ENCODE peak calls at places on chromosomes 13 and 19, in six cellular contexts. M, D, Z, K, F and T are unnamed samples.

GRCh38 chr13:99969934-99970760 is 1.4 kb downstream of the ZIC5 start:
- DNase-seq in M (no peak), D (no peak), Z (peak), K (no peak), F (no peak), T (peak)

GRCh38 chr13:102825921-102826706 is 19.7 kb upstream of the ERCC5 start:
- DNase-seq in M (peak), D (no peak), Z (no peak), K (no peak), F (peak), T (no peak)

GRCh38 chr19:17576758-17577532 is 21.5 kb downstream of the COLGALT1 start:
- DNase-seq in M (no peak), D (peak), Z (peak), K (peak), F (no peak), T (no peak)

GRCh38 chr13:106602178-106602577 is 34.2 kb upstream of the ARGLU1 start:
- DNase-seq in M (no peak), D (no peak), Z (no peak), K (no peak), F (no peak), T (no peak)

GRCh38 chr19:40703029-40703755 is 12.7 kb upstream of the NUMBL start:
- DNase-seq in M (no peak), D (no peak), Z (no peak), K (no peak), F (no peak), T (no peak)

GRCh38 chr19:47036233-47036651 is 12.2 kb downstream of the TMEM160 start:
- DNase-seq in M (no peak), D (no peak), Z (no peak), K (no peak), F (peak), T (no peak)

GRCh38 chr19:41405776-41406175 is 8.2 kb downstream of the BCKDHA start:
- DNase-seq in M (no peak), D (no peak), Z (no peak), K (no peak), F (no peak), T (no peak)

GRCh38 chr13:40060318-40061007 is 405.0 kb downstream of the COG6 start:
- DNase-seq in M (no peak), D (peak), Z (no peak), K (no peak), F (no peak), T (no peak)

GRCh38 chr13:77351326-77351725 is 24.4 kb upstream of the MYCBP2 start:
- DNase-seq in M (no peak), D (no peak), Z (no peak), K (no peak), F (peak), T (no peak)

GRCh38 chr19:53156888-53157287 is 2.0 kb downstream of the ZNF347 start:
- DNase-seq in M (no peak), D (no peak), Z (no peak), K (no peak), F (peak), T (no peak)

GRCh38 chr13:46211116-46211515 is 612 bp upstream of the LRRC63 start:
- DNase-seq in M (no peak), D (peak), Z (peak), K (no peak), F (no peak), T (no peak)

GRCh38 chr19:7844951-7845350 is 14.9 kb downstream of the EVI5L start:
- DNase-seq in M (no peak), D (no peak), Z (no peak), K (no peak), F (no peak), T (no peak)

GRCh38 chr19:3358919-3359849 is 7.2 kb upstream of the NFIC start:
- DNase-seq in M (no peak), D (peak), Z (peak), K (no peak), F (peak), T (no peak)

GRCh38 chr19:4709440-4710280 is 14.0 kb downstream of the DPP9 start:
- DNase-seq in M (no peak), D (no peak), Z (no peak), K (no peak), F (no peak), T (no peak)

GRCh38 chr19:38061294-38061693 is 154.3 kb downstream of the SIPA1L3 start:
- DNase-seq in M (peak), D (no peak), Z (no peak), K (no peak), F (no peak), T (no peak)

GRCh38 chr13:78160793-78161192 is 242.2 kb upstream of the EDNRB start:
- DNase-seq in M (peak), D (no peak), Z (no peak), K (no peak), F (no peak), T (no peak)

GRCh38 chr13:42645717-42646116 is 71.8 kb downstream of the TNFSF11 start:
- DNase-seq in M (no peak), D (no peak), Z (no peak), K (no peak), F (no peak), T (no peak)

GRCh38 chr13:82294226-82294625 is 1588.0 kb downstream of the SLITRK1 start:
- DNase-seq in M (no peak), D (no peak), Z (no peak), K (no peak), F (no peak), T (no peak)

GRCh38 chr13:50936681-50937080 is 27.1 kb downstream of the RNASEH2B start:
- DNase-seq in M (no peak), D (no peak), Z (no peak), K (no peak), F (no peak), T (no peak)

GRCh38 chr13:33026489-33027152 is 10.4 kb downstream of the KL start:
- DNase-seq in M (no peak), D (no peak), Z (no peak), K (no peak), F (no peak), T (no peak)

GRCh38 chr13:51874651-51875050 is 12.9 kb downstream of the CCDC70 start:
- DNase-seq in M (no peak), D (no peak), Z (no peak), K (no peak), F (peak), T (no peak)

GRCh38 chr19:36008336-36008978 is at the start of gene SYNE4:
- DNase-seq in M (no peak), D (no peak), Z (no peak), K (no peak), F (no peak), T (no peak)

GRCh38 chr13:112651306-112651705 is 38.5 kb upstream of the ATP11A start:
- DNase-seq in M (no peak), D (no peak), Z (no peak), K (no peak), F (no peak), T (no peak)

GRCh38 chr13:26968431-26969335 is 202.9 kb downstream of the USP12 start:
- DNase-seq in M (no peak), D (no peak), Z (no peak), K (no peak), F (no peak), T (no peak)

GRCh38 chr19:1181606-1182005 is 7.5 kb upstream of the SBNO2 start:
- DNase-seq in M (no peak), D (no peak), Z (no peak), K (no peak), F (no peak), T (no peak)

GRCh38 chr13:93238711-93239110 is 12.1 kb downstream of the GPC6 start:
- DNase-seq in M (no peak), D (no peak), Z (no peak), K (no peak), F (no peak), T (no peak)